ENCODE peak calls at places on chromosomes 5 and 9, in four cellular contexts. P is lower lobe of right lung, Q is psoas muscle, R is NCI-H1092 treated with DMSO at 0.1 percent for 48 hours. E is an unnamed sample.

GRCh38 chr5:177304392-177305119 is 957 bp downstream of the PRELID1 start:
- DNase-seq in P (no peak), Q (peak; percentile 45), R (no peak), E (no peak)

GRCh38 chr9:137551656-137552534 is at the start of gene MRPL41:
- DNase-seq in P (peak; percentile 93), Q (peak; percentile 93), R (peak; percentile 93), E (peak; percentile 54)

GRCh38 chr9:131627846-131628820 is 82.8 kb downstream of the PRRT1B start:
- DNase-seq in P (peak; percentile 88), Q (peak; percentile 90), R (no peak), E (peak; percentile 54)

GRCh38 chr5:44862808-44863207 is 54.1 kb downstream of the MRPS30 start:
- DNase-seq in P (no peak), Q (no peak), R (no peak), E (no peak)

GRCh38 chr9:4661165-4662095 is 664 bp upstream of the PLPP6 start:
- DNase-seq in P (no peak), Q (no peak), R (no peak), E (no peak)

GRCh38 chr9:33921967-33922895 is 105.3 kb downstream of the UBE2R2 start:
- DNase-seq in P (no peak), Q (no peak), R (no peak), E (no peak)

GRCh38 chr5:122492675-122493074 is 180.6 kb downstream of the SNCAIP start:
- DNase-seq in P (no peak), Q (no peak), R (peak; percentile 4), E (no peak)

GRCh38 chr5:165871279-165871678 is 2365.9 kb downstream of the MAT2B start:
- DNase-seq in P (no peak), Q (no peak), R (no peak), E (no peak)

GRCh38 chr5:115069087-115069968 is 100.4 kb downstream of the TRIM36 start:
- DNase-seq in P (no peak), Q (no peak), R (peak; percentile 29), E (no peak)

GRCh38 chr5:157559301-157559700 is 16.3 kb downstream of the ADAM19 start:
- DNase-seq in P (no peak), Q (no peak), R (no peak), E (no peak)

GRCh38 chr5:1243487-1244152 is 18.4 kb downstream of the SLC6A18 start:
- DNase-seq in P (no peak), Q (no peak), R (no peak), E (no peak)

GRCh38 chr9:2109066-2109650 is 94.0 kb downstream of the SMARCA2 start:
- DNase-seq in P (no peak), Q (no peak), R (no peak), E (no peak)

GRCh38 chr9:36718612-36719011 is 145.9 kb downstream of the MELK start:
- DNase-seq in P (no peak), Q (no peak), R (no peak), E (no peak)

GRCh38 chr5:24786108-24786507 is 141.3 kb upstream of the CDH10 start:
- DNase-seq in P (no peak), Q (no peak), R (no peak), E (no peak)

GRCh38 chr9:11086561-11086960 is 473.8 kb upstream of the PTPRD start:
- DNase-seq in P (no peak), Q (no peak), R (no peak), E (no peak)